ENCODE peak calls at places on chromosomes 5 and 9, in five cellular contexts. H is stimulated activated CD4-positive, alpha-beta T cell treated with anti-CD3 and anti-CD28 coated beads, Interleukin-12 subunit alpha, Interleukin-12 subunit beta, amount 100 ng/mL, for 4 hours; E is effector memory CD8-positive, alpha-beta T cell; S is thoracic aorta; N is GM20000. W is an unnamed sample.

GRCh38 chr5:136079195-136079985 is 50.6 kb downstream of the TGFBI start:
- DNase-seq in H (no peak), E (no peak), S (no peak), N (no peak), W (no peak)

GRCh38 chr5:43145071-43145470 is 24.4 kb downstream of the ZNF131 start:
- DNase-seq in H (no peak), E (no peak), N (no peak), S (no peak), W (no peak)

GRCh38 chr5:68459093-68459492 is 243.5 kb downstream of the PIK3R1 start:
- DNase-seq in E (no peak), S (no peak), H (no peak), N (no peak), W (no peak)

GRCh38 chr5:126499742-126500396 is 76.7 kb downstream of the GRAMD2B start:
- DNase-seq in S (no peak), N (peak), H (no peak), E (peak), W (no peak)

GRCh38 chr9:95880011-95880690 is 4.7 kb downstream of the ERCC6L2 start:
- DNase-seq in N (no peak), E (no peak), S (no peak), H (no peak), W (no peak)

GRCh38 chr5:119218830-119219782 is 136.7 kb upstream of the TNFAIP8 start:
- DNase-seq in E (no peak), S (no peak), N (no peak), H (no peak), W (no peak)

GRCh38 chr5:109876941-109877669 is 187.4 kb downstream of the MAN2A1 start:
- DNase-seq in N (no peak), S (no peak), H (no peak), E (no peak), W (peak)

GRCh38 chr9:36398745-36399144 is 1.3 kb downstream of the RNF38 start:
- DNase-seq in H (no peak), E (no peak), S (no peak), N (no peak), W (no peak)

GRCh38 chr5:55294935-55295334 is 12.6 kb downstream of the DHX29 start:
- DNase-seq in H (no peak), E (no peak), N (no peak), S (no peak), W (no peak)

GRCh38 chr9:29976981-29977380 is 2403.7 kb upstream of the C9orf72 start:
- DNase-seq in N (no peak), H (no peak), S (no peak), E (no peak), W (no peak)

GRCh38 chr5:177430146-177430951 is 3.9 kb downstream of the GRK6 start:
- DNase-seq in H (no peak), S (no peak), E (no peak), N (peak), W (no peak)

GRCh38 chr5:7881816-7882215 is 12.9 kb downstream of the MTRR start:
- DNase-seq in H (no peak), N (no peak), S (no peak), E (no peak), W (no peak)

GRCh38 chr9:79687131-79687447 is 115.3 kb downstream of the TLE4 start:
- DNase-seq in S (no peak), E (peak), H (no peak), N (no peak), W (no peak)

GRCh38 chr5:13606051-13606450 is 338.4 kb downstream of the DNAH5 start:
- DNase-seq in H (no peak), E (no peak), N (no peak), S (no peak), W (no peak)

GRCh38 chr9:21392270-21392669 is 7.1 kb upstream of the IFNA2 start:
- DNase-seq in N (no peak), S (no peak), H (no peak), E (no peak), W (no peak)

GRCh38 chr9:113709721-113710120 is 166.4 kb upstream of the ZNF618 start:
- DNase-seq in N (no peak), S (no peak), H (no peak), E (no peak), W (no peak)

GRCh38 chr9:99356512-99356971 is 134.5 kb downstream of the SEC61B start:
- DNase-seq in E (no peak), S (no peak), H (no peak), N (no peak), W (no peak)

GRCh38 chr5:53438486-53439472 is 41.6 kb upstream of the FST start:
- DNase-seq in H (no peak), S (no peak), N (no peak), E (no peak), W (no peak)

GRCh38 chr9:122218070-122218884 is 10.5 kb downstream of the LHX6 start:
- DNase-seq in E (no peak), N (no peak), H (no peak), S (no peak), W (no peak)

GRCh38 chr5:150396247-150396646 is 16.5 kb downstream of the CD74 start:
- DNase-seq in E (no peak), S (no peak), N (no peak), H (no peak), W (no peak)

GRCh38 chr5:178326054-178326715 is 93.6 kb upstream of the PHYKPL start:
- DNase-seq in N (no peak), H (no peak), S (no peak), E (no peak), W (no peak)

GRCh38 chr9:130846487-130847305 is 11.6 kb downstream of the ABL1 start:
- DNase-seq in S (no peak), E (no peak), N (no peak), H (no peak), W (no peak)

GRCh38 chr5:42807722-42808447 is 3.8 kb downstream of the SELENOP start:
- DNase-seq in N (no peak), H (no peak), E (no peak), S (no peak), W (no peak)

GRCh38 chr9:17013010-17013409 is 121.8 kb upstream of the CNTLN start:
- DNase-seq in S (no peak), H (no peak), E (no peak), N (no peak), W (no peak)

GRCh38 chr9:123929177-123929869 is 603 bp downstream of the DENND1A start:
- DNase-seq in S (no peak), E (no peak), H (peak), N (peak), W (no peak)

GRCh38 chr9:125521462-125522327 is 185.3 kb downstream of the MAPKAP1 start:
- DNase-seq in H (no peak), N (peak), S (no peak), E (no peak), W (no peak)

GRCh38 chr9:112477330-112477729 is 9.3 kb upstream of the KIAA1958 start:
- DNase-seq in S (no peak), H (no peak), N (no peak), E (no peak), W (no peak)

GRCh38 chr5:68565427-68565826 is 349.9 kb downstream of the PIK3R1 start:
- DNase-seq in H (no peak), S (no peak), N (peak), E (no peak), W (no peak)

GRCh38 chr5:73654861-73655318 is 28.9 kb downstream of the ARHGEF28 start:
- DNase-seq in H (no peak), S (no peak), N (no peak), E (no peak), W (no peak)

GRCh38 chr5:84088996-84089395 is 295.7 kb downstream of the EDIL3 start:
- DNase-seq in H (no peak), E (no peak), N (peak), S (no peak), W (no peak)

GRCh38 chr5:134738963-134739661 is 764 bp downstream of the CAMLG start:
- DNase-seq in S (no peak), E (no peak), N (peak), H (no peak), W (no peak)

GRCh38 chr9:75979362-75979761 is 88.9 kb downstream of the PCSK5 start:
- DNase-seq in E (no peak), H (no peak), N (no peak), S (no peak), W (no peak)